ENCODE peak calls at places on chromosomes 2 and 18, in six cellular contexts. G, Q, P, A, E and M are unnamed samples.
A peak's percentile ranks its signal among the peaks of the same experiment; 100 is the strongest.

GRCh38 chr2:140905078-140905781 is 1225.6 kb downstream of the LRP1B start:
- DNase-seq in G (no peak), Q (no peak), E (no peak), P (peak; percentile 54), A (no peak), M (no peak)

GRCh38 chr2:163479599-163479998 is 256.2 kb downstream of the FIGN start:
- DNase-seq in G (no peak), P (no peak), E (no peak), Q (no peak), A (no peak), M (no peak)

GRCh38 chr2:30425326-30425725 is 21.7 kb upstream of the LCLAT1 start:
- DNase-seq in E (peak; percentile 61), Q (no peak), G (no peak), P (no peak), A (no peak), M (no peak)

GRCh38 chr2:201261471-201261870 is 1.1 kb downstream of the CASP8 start:
- DNase-seq in G (no peak), E (no peak), P (no peak), Q (peak; percentile 85), A (no peak), M (peak; percentile 42)

GRCh38 chr2:153986488-153987229 is 114.9 kb downstream of the GALNT13 start:
- DNase-seq in G (no peak), P (no peak), E (no peak), Q (no peak), A (no peak), M (no peak)

GRCh38 chr2:101140237-101140636 is 10.9 kb downstream of the TBC1D8 start:
- DNase-seq in E (no peak), Q (no peak), P (no peak), G (no peak), A (no peak), M (no peak)

GRCh38 chr18:7940379-7940778 is 373.3 kb downstream of the PTPRM start:
- DNase-seq in E (no peak), A (no peak), P (no peak), G (no peak), Q (no peak), M (no peak)

GRCh38 chr2:86107031-86107430 is 996 bp downstream of the PTCD3 start:
- DNase-seq in P (no peak), A (no peak), G (no peak), Q (no peak), E (no peak), M (no peak)

GRCh38 chr2:170141865-170142264 is 36.1 kb upstream of the MYO3B start:
- DNase-seq in G (no peak), A (no peak), Q (no peak), P (no peak), E (peak; percentile 16), M (no peak)

GRCh38 chr2:132816234-132816633 is 146.2 kb upstream of the LYPD1 start:
- DNase-seq in A (no peak), G (no peak), Q (no peak), E (no peak), P (no peak), M (no peak)

GRCh38 chr2:132815522-132815921 is 145.5 kb upstream of the LYPD1 start:
- DNase-seq in Q (no peak), P (no peak), G (no peak), A (no peak), E (no peak), M (no peak)

GRCh38 chr2:132811148-132811915 is 141.3 kb upstream of the LYPD1 start:
- DNase-seq in E (no peak), Q (no peak), G (no peak), P (no peak), A (no peak), M (no peak)

GRCh38 chr2:132814651-132815050 is 144.6 kb upstream of the LYPD1 start:
- DNase-seq in A (no peak), P (no peak), G (no peak), Q (no peak), E (no peak), M (no peak)
- H3K9me3 ChIP-seq in A (no peaks in the 10 kb centered on the region), P (peaks cover 1% of the 10 kb centered on the region), G (no peaks in the 10 kb centered on the region), Q (no peaks in the 10 kb centered on the region), E (peaks cover 2% of the 10 kb centered on the region), M (no peaks in the 10 kb centered on the region)

DNA sequence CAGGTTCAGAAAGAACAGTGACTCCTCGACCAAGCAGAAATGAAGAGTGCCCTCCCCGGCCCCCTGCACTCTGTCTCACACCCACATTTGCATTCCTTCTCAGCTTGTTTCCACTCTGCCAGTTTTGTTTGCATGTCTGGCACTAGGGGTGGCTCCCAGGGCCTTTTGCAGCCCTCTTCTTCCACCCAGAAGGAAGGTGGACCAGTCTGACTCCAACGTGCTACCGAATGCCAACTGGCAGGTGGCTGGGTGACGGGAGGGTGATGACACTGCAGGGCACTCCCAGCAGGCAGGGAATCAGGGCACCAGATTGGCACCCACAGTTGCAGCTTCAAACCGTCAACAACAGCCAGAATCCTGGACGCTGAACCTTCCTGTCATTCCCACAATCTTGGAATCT is 371.1 kb downstream of the TXNL1 start:
- DNase-seq in G (peak; percentile 25), P (no peak), A (no peak), Q (no peak), E (no peak), M (no peak)
- H3K9me3 ChIP-seq in G (no peaks in the 10 kb centered on the region), P (no peaks in the 10 kb centered on the region), A (no peaks in the 10 kb centered on the region), Q (no peaks in the 10 kb centered on the region), E (no peaks in the 10 kb centered on the region), M (no peaks in the 10 kb centered on the region)

GRCh38 chr2:929011-929735 is 21.5 kb upstream of the SNTG2 start:
- DNase-seq in Q (no peak), G (no peak), E (no peak), P (no peak), A (no peak), M (no peak)

GRCh38 chr2:930935-931334 is 19.7 kb upstream of the SNTG2 start:
- DNase-seq in P (no peak), E (no peak), G (no peak), Q (no peak), A (no peak), M (no peak)

GRCh38 chr2:926896-927295 is 23.8 kb upstream of the SNTG2 start:
- DNase-seq in Q (no peak), G (no peak), E (no peak), P (no peak), A (no peak), M (no peak)

GRCh38 chr2:932320-933221 is 18.1 kb upstream of the SNTG2 start:
- DNase-seq in G (no peak), P (no peak), E (no peak), A (no peak), Q (no peak), M (no peak)

GRCh38 chr2:929965-930364 is 20.7 kb upstream of the SNTG2 start:
- DNase-seq in E (no peak), P (no peak), A (no peak), G (no peak), Q (no peak), M (no peak)
- H3K9me3 ChIP-seq in E (no peaks in the 10 kb centered on the region), P (no peaks in the 10 kb centered on the region), A (no peaks in the 10 kb centered on the region), G (no peaks in the 10 kb centered on the region), Q (no peaks in the 10 kb centered on the region), M (no peaks in the 10 kb centered on the region)

GRCh38 chr2:149872638-149873037 is 285.1 kb upstream of the MMADHC start:
- DNase-seq in Q (no peak), A (no peak), E (no peak), P (no peak), G (no peak), M (no peak)
- H3K9me3 ChIP-seq in Q (no peaks in the 10 kb centered on the region), A (no peaks in the 10 kb centered on the region), E (no peaks in the 10 kb centered on the region), P (no peaks in the 10 kb centered on the region), G (no peaks in the 10 kb centered on the region), M (no peaks in the 10 kb centered on the region)

DNA sequence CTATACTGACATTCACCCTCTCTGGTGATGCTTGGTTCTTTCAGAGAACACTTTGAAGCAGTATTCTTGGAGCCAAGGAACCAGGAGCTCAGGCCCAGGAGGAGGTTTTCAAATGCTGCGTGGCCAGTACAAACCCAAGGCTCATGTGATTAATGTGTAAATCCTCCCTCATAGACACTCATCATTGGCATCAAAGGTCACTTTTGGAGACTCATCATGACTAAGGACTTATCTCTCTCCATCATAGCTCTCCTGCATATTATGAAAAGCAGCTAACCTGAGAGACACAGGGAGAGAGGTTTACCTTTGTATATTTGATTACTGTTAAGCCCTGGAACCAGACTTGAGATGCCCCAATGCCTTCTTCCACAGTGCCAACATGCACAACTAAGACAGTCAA is 115.3 kb upstream of the SRD5A2 start:
- DNase-seq in P (no peak), Q (no peak), G (no peak), E (no peak), A (no peak), M (no peak)
- H3K9me3 ChIP-seq in P (peaks cover 17% of the 10 kb centered on the region), Q (peaks cover 23% of the 10 kb centered on the region), G (peaks cover 39% of the 10 kb centered on the region), E (peaks cover 26% of the 10 kb centered on the region), A (peaks cover 36% of the 10 kb centered on the region), M (peaks cover 22% of the 10 kb centered on the region)

GRCh38 chr18:46888965-46889364 is 28.3 kb downstream of the PIAS2 start:
- DNase-seq in Q (no peak), A (no peak), P (no peak), E (no peak), G (no peak), M (no peak)
- H3K9me3 ChIP-seq in Q (peaks cover 7% of the 10 kb centered on the region), A (no peaks in the 10 kb centered on the region), P (peaks cover 7% of the 10 kb centered on the region), E (peaks cover 5% of the 10 kb centered on the region), G (peaks cover 8% of the 10 kb centered on the region), M (no peaks in the 10 kb centered on the region)

DNA sequence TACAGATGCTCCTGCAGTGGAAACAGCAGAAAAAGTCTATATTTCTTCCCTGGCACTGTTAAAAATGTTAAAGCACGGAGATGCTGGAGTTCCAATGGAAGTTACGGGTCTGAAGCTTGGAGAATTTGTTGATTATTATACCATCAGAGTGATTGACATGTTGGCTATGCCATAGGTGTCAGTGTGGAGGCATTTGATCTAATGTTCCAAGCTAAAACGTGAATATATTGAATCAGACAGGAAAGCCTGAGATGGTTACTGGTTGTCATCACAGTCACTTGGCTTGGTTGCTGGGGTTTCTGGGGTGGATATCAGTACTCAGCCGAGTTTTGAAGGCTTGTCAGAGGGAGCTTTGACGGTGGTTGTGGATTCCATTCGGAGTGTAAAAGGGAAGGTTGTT is 262.9 kb upstream of the CNTNAP5 start:
- DNase-seq in P (no peak), E (no peak), A (no peak), G (no peak), Q (no peak), M (no peak)
- H3K9me3 ChIP-seq in P (no peaks in the 10 kb centered on the region), E (no peaks in the 10 kb centered on the region), A (no peaks in the 10 kb centered on the region), G (no peaks in the 10 kb centered on the region), Q (no peaks in the 10 kb centered on the region), M (peaks cover 4% of the 10 kb centered on the region)

DNA sequence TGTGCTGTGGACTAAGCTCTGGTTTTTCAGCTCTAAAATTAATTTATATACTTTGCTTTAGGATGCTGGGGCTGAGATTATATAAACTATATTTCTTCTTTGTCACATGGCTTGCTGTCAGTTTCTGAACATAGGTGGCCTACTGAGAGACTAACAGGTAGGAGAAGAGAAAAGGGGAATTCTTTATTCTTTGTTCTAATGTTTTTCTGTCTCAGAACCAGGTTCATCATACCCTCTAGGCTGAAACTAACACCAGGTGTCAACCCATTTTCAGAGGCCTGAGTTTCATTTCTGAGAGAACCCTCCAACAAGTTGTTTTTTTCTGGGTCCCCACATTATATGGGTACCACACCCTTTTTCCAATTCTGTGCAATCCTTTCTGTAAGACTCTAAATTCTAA is 843.6 kb downstream of the TRIB2 start:
- DNase-seq in Q (no peak), G (no peak), E (no peak), A (no peak), P (no peak), M (no peak)
- H3K9me3 ChIP-seq in Q (no peaks in the 10 kb centered on the region), G (no peaks in the 10 kb centered on the region), E (no peaks in the 10 kb centered on the region), A (no peaks in the 10 kb centered on the region), P (no peaks in the 10 kb centered on the region), M (no peaks in the 10 kb centered on the region)

GRCh38 chr2:176084629-176085119 is 912 bp upstream of the EVX2 start:
- DNase-seq in A (no peak), Q (no peak), P (no peak), E (no peak), G (no peak), M (no peak)
- H3K9me3 ChIP-seq in A (no peaks in the 10 kb centered on the region), Q (peaks cover 21% of the 10 kb centered on the region), P (no peaks in the 10 kb centered on the region), E (peaks cover 2% of the 10 kb centered on the region), G (no peaks in the 10 kb centered on the region), M (peaks cover 6% of the 10 kb centered on the region)